ENCODE peak calls at places on chromosome 2, in six cellular contexts. U is HL-60, C is SK-N-SH, K is A549, R is HCT116, L is K562. B is an unnamed sample.

GRCh38 chr2:152716805-152717241 is 438 bp downstream of the PRPF40A start:
- DNase-seq in L (peak; percentile 49), K (peak; percentile 14), C (peak; percentile 11), U (no peak), R (no peak), B (peak; percentile 60)

GRCh38 chr2:105062158-105062557 is 24.3 kb downstream of the MRPS9 start:
- DNase-seq in K (no peak), C (no peak), R (no peak), L (peak; percentile 53), U (no peak), B (no peak)

GRCh38 chr2:212892193-212892592 is 259.2 kb downstream of the IKZF2 start:
- DNase-seq in U (no peak), R (peak; percentile 55), K (no peak), C (peak; percentile 34), L (no peak), B (peak; percentile 71)

GRCh38 chr2:151575338-151575737 is 158.9 kb downstream of the NEB start:
- DNase-seq in C (no peak), K (no peak), R (peak; percentile 10), L (no peak), U (no peak), B (peak; percentile 8)

GRCh38 chr2:9897331-9897737 is 54.1 kb downstream of the TAF1B start:
- DNase-seq in U (no peak), L (no peak), C (no peak), R (peak; percentile 65), K (peak; percentile 11), B (no peak)

GRCh38 chr2:19021100-19021476 is 337.3 kb downstream of the OSR1 start:
- DNase-seq in C (no peak), U (no peak), R (peak; percentile 7), K (peak; percentile 10), L (no peak), B (no peak)

GRCh38 chr2:162058973-162059668 is 14.9 kb downstream of the DPP4 start:
- DNase-seq in U (no peak), L (no peak), R (no peak), K (no peak), C (no peak), B (no peak)

GRCh38 chr2:56287508-56287907 is 103.7 kb downstream of the CCDC85A start:
- DNase-seq in R (no peak), L (no peak), K (no peak), C (no peak), U (no peak), B (no peak)

GRCh38 chr2:36672199-36672598 is 24.3 kb upstream of the VIT start:
- DNase-seq in K (no peak), U (no peak), C (no peak), R (peak; percentile 32), L (no peak), B (peak; percentile 69)

GRCh38 chr2:39696838-39697237 is 31.1 kb downstream of the TMEM178A start:
- DNase-seq in R (no peak), C (peak; percentile 28), U (no peak), K (peak; percentile 11), L (no peak), B (no peak)

GRCh38 chr2:30371772-30372373 is 75.2 kb upstream of the LCLAT1 start:
- DNase-seq in K (no peak), U (no peak), L (no peak), C (no peak), R (no peak), B (no peak)

GRCh38 chr2:129103922-129104878 is 785.5 kb upstream of the HS6ST1 start:
- DNase-seq in K (no peak), C (no peak), U (no peak), L (no peak), R (no peak), B (no peak)

GRCh38 chr2:44553456-44553855 is 191.7 kb downstream of the CAMKMT start:
- DNase-seq in K (no peak), C (no peak), R (no peak), L (no peak), U (no peak), B (no peak)

GRCh38 chr2:177348090-177348489 is 44.5 kb upstream of the AGPS start:
- DNase-seq in L (no peak), U (no peak), R (no peak), C (no peak), K (no peak), B (no peak)

GRCh38 chr2:118050386-118050785 is 36.5 kb upstream of the CCDC93 start:
- DNase-seq in R (no peak), L (no peak), K (no peak), C (no peak), U (no peak), B (no peak)

GRCh38 chr2:217953011-217953481 is 49.7 kb downstream of the TNS1 start:
- DNase-seq in C (no peak), L (no peak), K (no peak), U (no peak), R (no peak), B (no peak)

GRCh38 chr2:71947809-71948208 is 199.9 kb downstream of the CYP26B1 start:
- DNase-seq in C (no peak), K (no peak), L (no peak), U (no peak), R (no peak), B (no peak)

GRCh38 chr2:175030380-175031271 is 25.4 kb upstream of the CHN1 start:
- DNase-seq in K (peak; percentile 27), U (no peak), L (peak; percentile 36), R (peak; percentile 16), C (peak; percentile 33), B (peak; percentile 82)

GRCh38 chr2:231193216-231193615 is 5.2 kb upstream of the ARMC9 start:
- DNase-seq in K (no peak), U (no peak), L (no peak), R (no peak), C (no peak), B (no peak)

GRCh38 chr2:97730245-97730644 is 16.9 kb downstream of the ZAP70 start:
- DNase-seq in U (no peak), L (no peak), R (no peak), K (no peak), C (no peak), B (no peak)

GRCh38 chr2:66275984-66276383 is 158.9 kb upstream of the MEIS1 start:
- DNase-seq in L (no peak), U (no peak), C (no peak), K (no peak), R (no peak), B (peak; percentile 47)

GRCh38 chr2:23464156-23464555 is 79.2 kb downstream of the KLHL29 start:
- DNase-seq in U (no peak), L (no peak), C (no peak), K (no peak), R (no peak), B (no peak)

GRCh38 chr2:17101596-17101995 is 416.6 kb downstream of the RAD51AP2 start:
- DNase-seq in C (no peak), R (no peak), K (no peak), L (no peak), U (no peak), B (no peak)
- TF ChIP-seq REST in C (no peak), R (no peak), K (no peak), L (no peak), U (no peak), B (no peak)

DNA sequence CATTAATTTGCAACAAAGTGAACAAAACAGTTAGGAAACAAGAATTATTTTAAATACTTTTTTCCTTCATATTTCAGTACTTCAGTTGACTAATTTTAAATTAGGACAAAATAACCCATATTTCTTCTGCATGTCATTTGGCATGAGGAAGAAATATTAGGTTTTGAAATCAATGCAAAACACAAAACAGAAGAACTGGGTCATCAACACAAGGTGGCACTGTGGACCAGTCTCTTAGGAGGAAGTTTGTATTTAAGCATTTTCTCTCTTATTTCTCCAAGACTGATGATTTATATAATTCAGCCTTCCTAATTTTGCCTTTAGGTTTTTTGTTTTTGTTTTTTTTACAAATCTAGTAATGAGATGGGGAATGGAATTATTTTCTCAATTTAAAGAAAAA is 352.8 kb upstream of the KCNH7 start:
- DNase-seq in L (peak; percentile 8), R (peak; percentile 21), C (peak; percentile 35), U (no peak), K (peak; percentile 21), B (peak; percentile 69)
- TF ChIP-seq REST in L (no peak), R (no peak), C (no peak), U (no peak), K (no peak), B (no peak)

GRCh38 chr2:96317584-96317997 is 7.5 kb upstream of the ITPRIPL1 start:
- DNase-seq in C (no peak), L (no peak), U (no peak), K (no peak), R (no peak), B (no peak)

GRCh38 chr2:96318723-96319122 is 6.4 kb upstream of the ITPRIPL1 start:
- DNase-seq in K (no peak), U (no peak), R (no peak), C (no peak), L (no peak), B (no peak)

GRCh38 chr2:96315005-96315399 is 9.7 kb upstream of the SNRNP200 start:
- DNase-seq in U (no peak), R (no peak), C (no peak), L (no peak), K (no peak), B (no peak)

GRCh38 chr2:96316999-96317398 is 8.1 kb upstream of the ITPRIPL1 start:
- DNase-seq in C (no peak), R (no peak), L (no peak), K (no peak), U (no peak), B (no peak)

DNA sequence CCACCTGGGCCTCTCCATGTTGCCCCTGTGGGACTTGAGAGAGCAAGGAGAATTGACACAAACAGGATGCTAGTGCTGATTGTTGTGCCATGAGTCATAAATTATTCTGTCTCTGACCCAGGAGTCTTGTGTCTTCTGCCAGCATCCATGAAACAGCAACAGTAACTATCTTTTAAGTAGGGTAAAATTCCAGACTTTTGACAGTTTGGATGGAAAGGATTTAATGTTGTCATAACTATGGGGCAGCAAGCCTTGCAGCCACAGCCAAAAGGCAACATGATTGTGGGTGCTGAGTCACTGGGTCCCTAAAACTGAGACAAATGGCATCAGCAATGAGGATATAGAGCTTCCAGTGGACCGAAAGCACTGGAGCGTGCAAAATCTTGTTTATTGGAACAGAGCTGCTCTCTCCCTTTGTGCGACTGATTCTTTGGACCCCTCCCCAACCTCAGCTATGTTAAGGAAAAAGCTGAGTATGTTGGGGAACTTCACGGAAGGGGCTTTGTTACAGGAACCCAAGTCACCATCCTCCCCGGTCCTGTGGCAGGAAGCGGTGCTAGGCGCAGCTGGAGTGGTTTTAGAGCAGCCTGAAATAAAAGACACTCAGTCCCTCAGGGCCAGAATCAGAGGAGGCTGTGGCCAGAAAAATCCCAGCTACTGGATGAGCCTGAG is 9.6 kb upstream of the ITPRIPL1 start:
- DNase-seq in L (no peak), U (no peak), R (no peak), C (no peak), K (no peak), B (no peak)
- TF ChIP-seq REST in L (no peak), U (no peak), R (no peak), C (no peak), K (no peak), B (no peak)

GRCh38 chr2:242057379-242058040 is 188.0 kb downstream of the RTP5 start:
- DNase-seq in C (no peak), U (no peak), R (no peak), L (no peak), K (no peak), B (no peak)

GRCh38 chr2:242056785-242057184 is 187.3 kb downstream of the RTP5 start:
- DNase-seq in L (no peak), U (no peak), R (no peak), C (no peak), K (no peak), B (no peak)

GRCh38 chr2:242054406-242054805 is 184.9 kb downstream of the RTP5 start:
- DNase-seq in R (no peak), C (no peak), U (no peak), L (no peak), K (no peak), B (no peak)

GRCh38 chr2:242054881-242055801 is 185.6 kb downstream of the RTP5 start:
- DNase-seq in R (no peak), K (no peak), L (no peak), U (no peak), C (no peak), B (no peak)

GRCh38 chr2:242056026-242056425 is 186.5 kb downstream of the RTP5 start:
- DNase-seq in C (no peak), L (no peak), R (no peak), K (no peak), U (no peak), B (no peak)
- TF ChIP-seq REST in C (no peak), L (no peak), R (no peak), K (no peak), U (no peak), B (no peak)

B was measured in GM23338.